ENCODE peak calls at places on chromosomes 1 and 21, in four cellular contexts. One of them, this sample, is unnamed.

GRCh38 chr1:180974236-180974635 is 48.4 kb downstream of the STX6 start:
- DNase-seq in stimulated activated CD8-positive, alpha-beta memory T cell treated with anti-CD3 and anti-CD28 coated beads, Interleukin-7, amount 100 ng/mL, for 1 hour: no peak
- DNase-seq in RPMI8226: no peak
- DNase-seq in NCI-H1694 treated with DMSO at 0.1 percent for 48 hours: no peak
- DNase-seq in this sample: no peak

GRCh38 chr1:232184561-232185530 is 445.1 kb downstream of the SIPA1L2 start:
- DNase-seq in stimulated activated CD8-positive, alpha-beta memory T cell treated with anti-CD3 and anti-CD28 coated beads, Interleukin-7, amount 100 ng/mL, for 1 hour: no peak
- DNase-seq in RPMI8226: no peak
- DNase-seq in NCI-H1694 treated with DMSO at 0.1 percent for 48 hours: no peak
- DNase-seq in this sample: no peak

GRCh38 chr21:28747464-28747863 is 245.2 kb downstream of the LTN1 start:
- DNase-seq in stimulated activated CD8-positive, alpha-beta memory T cell treated with anti-CD3 and anti-CD28 coated beads, Interleukin-7, amount 100 ng/mL, for 1 hour: no peak
- DNase-seq in RPMI8226: no peak
- DNase-seq in NCI-H1694 treated with DMSO at 0.1 percent for 48 hours: no peak
- DNase-seq in this sample: no peak

GRCh38 chr1:42319871-42320484 is 15.1 kb downstream of the FOXJ3 start:
- DNase-seq in stimulated activated CD8-positive, alpha-beta memory T cell treated with anti-CD3 and anti-CD28 coated beads, Interleukin-7, amount 100 ng/mL, for 1 hour: no peak
- DNase-seq in RPMI8226: no peak
- DNase-seq in NCI-H1694 treated with DMSO at 0.1 percent for 48 hours: no peak
- DNase-seq in this sample: no peak

GRCh38 chr1:186093437-186093836 is 281.6 kb downstream of the TPR start:
- DNase-seq in stimulated activated CD8-positive, alpha-beta memory T cell treated with anti-CD3 and anti-CD28 coated beads, Interleukin-7, amount 100 ng/mL, for 1 hour: no peak
- DNase-seq in RPMI8226: no peak
- DNase-seq in NCI-H1694 treated with DMSO at 0.1 percent for 48 hours: no peak
- DNase-seq in this sample: peak

GRCh38 chr21:34243562-34243961 is 120.2 kb upstream of the KCNE2 start:
- DNase-seq in stimulated activated CD8-positive, alpha-beta memory T cell treated with anti-CD3 and anti-CD28 coated beads, Interleukin-7, amount 100 ng/mL, for 1 hour: no peak
- DNase-seq in RPMI8226: peak
- DNase-seq in NCI-H1694 treated with DMSO at 0.1 percent for 48 hours: peak
- DNase-seq in this sample: peak

GRCh38 chr1:222618880-222619321 is 1.0 kb downstream of the MIA3 start:
- DNase-seq in stimulated activated CD8-positive, alpha-beta memory T cell treated with anti-CD3 and anti-CD28 coated beads, Interleukin-7, amount 100 ng/mL, for 1 hour: no peak
- DNase-seq in RPMI8226: peak
- DNase-seq in NCI-H1694 treated with DMSO at 0.1 percent for 48 hours: no peak
- DNase-seq in this sample: peak

GRCh38 chr1:10867138-10867721 is 70.8 kb upstream of the CASZ1 start:
- DNase-seq in stimulated activated CD8-positive, alpha-beta memory T cell treated with anti-CD3 and anti-CD28 coated beads, Interleukin-7, amount 100 ng/mL, for 1 hour: peak
- DNase-seq in RPMI8226: peak
- DNase-seq in NCI-H1694 treated with DMSO at 0.1 percent for 48 hours: no peak
- DNase-seq in this sample: peak

GRCh38 chr1:90371106-90371813 is 345.8 kb downstream of the BARHL2 start:
- DNase-seq in stimulated activated CD8-positive, alpha-beta memory T cell treated with anti-CD3 and anti-CD28 coated beads, Interleukin-7, amount 100 ng/mL, for 1 hour: no peak
- DNase-seq in RPMI8226: no peak
- DNase-seq in NCI-H1694 treated with DMSO at 0.1 percent for 48 hours: no peak
- DNase-seq in this sample: no peak

GRCh38 chr1:36570478-36571060 is 87.9 kb upstream of the CSF3R start:
- DNase-seq in stimulated activated CD8-positive, alpha-beta memory T cell treated with anti-CD3 and anti-CD28 coated beads, Interleukin-7, amount 100 ng/mL, for 1 hour: no peak
- DNase-seq in RPMI8226: no peak
- DNase-seq in NCI-H1694 treated with DMSO at 0.1 percent for 48 hours: no peak
- DNase-seq in this sample: no peak

GRCh38 chr1:22972760-22973159 is at the start of gene LACTBL1:
- DNase-seq in stimulated activated CD8-positive, alpha-beta memory T cell treated with anti-CD3 and anti-CD28 coated beads, Interleukin-7, amount 100 ng/mL, for 1 hour: no peak
- DNase-seq in RPMI8226: no peak
- DNase-seq in NCI-H1694 treated with DMSO at 0.1 percent for 48 hours: no peak
- DNase-seq in this sample: no peak

GRCh38 chr21:44884059-44884458 is 10.6 kb upstream of the PTTG1IP start:
- DNase-seq in stimulated activated CD8-positive, alpha-beta memory T cell treated with anti-CD3 and anti-CD28 coated beads, Interleukin-7, amount 100 ng/mL, for 1 hour: no peak
- DNase-seq in RPMI8226: no peak
- DNase-seq in NCI-H1694 treated with DMSO at 0.1 percent for 48 hours: no peak
- DNase-seq in this sample: no peak

GRCh38 chr1:231970684-231971083 is 344.1 kb downstream of the DISC1 start:
- DNase-seq in stimulated activated CD8-positive, alpha-beta memory T cell treated with anti-CD3 and anti-CD28 coated beads, Interleukin-7, amount 100 ng/mL, for 1 hour: no peak
- DNase-seq in RPMI8226: peak
- DNase-seq in NCI-H1694 treated with DMSO at 0.1 percent for 48 hours: no peak
- DNase-seq in this sample: no peak

GRCh38 chr21:38888956-38889605 is 83.4 kb downstream of the ETS2 start:
- DNase-seq in stimulated activated CD8-positive, alpha-beta memory T cell treated with anti-CD3 and anti-CD28 coated beads, Interleukin-7, amount 100 ng/mL, for 1 hour: no peak
- DNase-seq in RPMI8226: no peak
- DNase-seq in NCI-H1694 treated with DMSO at 0.1 percent for 48 hours: no peak
- DNase-seq in this sample: no peak

GRCh38 chr1:213075725-213076124 is 24.7 kb downstream of the RPS6KC1 start:
- DNase-seq in stimulated activated CD8-positive, alpha-beta memory T cell treated with anti-CD3 and anti-CD28 coated beads, Interleukin-7, amount 100 ng/mL, for 1 hour: no peak
- DNase-seq in RPMI8226: no peak
- DNase-seq in NCI-H1694 treated with DMSO at 0.1 percent for 48 hours: no peak
- DNase-seq in this sample: no peak